ENCODE peak calls at places on chromosomes 12 and 14, in eight cellular contexts. I is left ventricle myocardium inferior, V is right lobe of liver, B is RWPE2, D is left lung, N is fibroblast of lung, E is cardiac muscle cell, Y is transverse colon. M is an unnamed sample.
A peak's percentile ranks its signal among the peaks of the same experiment; 100 is the strongest.

GRCh38 chr14:85619866-85620265 is 89.9 kb downstream of the FLRT2 start:
- DNase-seq in B (no peak), V (no peak), E (no peak), I (no peak), D (no peak), Y (no peak), N (no peak), M (no peak)

GRCh38 chr12:19712041-19712440 is 272.7 kb downstream of the AEBP2 start:
- DNase-seq in Y (no peak), B (no peak), E (no peak), N (peak; percentile 88), I (no peak), V (no peak), D (no peak), M (peak; percentile 74)

GRCh38 chr14:103089386-103090335 is 4.9 kb upstream of the EXOC3L4 start:
- DNase-seq in N (no peak), D (no peak), Y (no peak), V (no peak), I (no peak), B (no peak), E (no peak), M (no peak)

GRCh38 chr14:23105348-23105824 is 597 bp upstream of the CIROP start:
- DNase-seq in I (no peak), E (no peak), D (no peak), V (no peak), N (no peak), B (no peak), Y (no peak), M (no peak)

GRCh38 chr14:103066399-103066798 is 9.1 kb upstream of the CDC42BPB start:
- DNase-seq in Y (no peak), V (no peak), E (no peak), I (no peak), N (no peak), D (no peak), B (no peak), M (no peak)

GRCh38 chr14:101501858-101502615 is 59.3 kb upstream of the DIO3 start:
- DNase-seq in Y (no peak), V (peak; percentile 32), B (peak; percentile 51), I (no peak), E (no peak), D (peak; percentile 17), N (no peak), M (no peak)

GRCh38 chr12:25069221-25069620 is 120.3 kb upstream of the BCAT1 start:
- DNase-seq in V (no peak), N (peak; percentile 10), Y (no peak), I (no peak), E (no peak), D (no peak), B (no peak), M (no peak)

GRCh38 chr14:21840765-21841164 is 167.1 kb upstream of the OR4E1 start:
- DNase-seq in N (no peak), D (no peak), V (no peak), B (no peak), E (no peak), Y (no peak), I (no peak), M (no peak)

GRCh38 chr12:124326899-124327298 is 32.0 kb downstream of the RFLNA start:
- DNase-seq in N (no peak), V (no peak), I (no peak), B (no peak), Y (no peak), E (no peak), D (no peak), M (no peak)

GRCh38 chr12:92331383-92331782 is 185.7 kb upstream of the BTG1 start:
- DNase-seq in N (no peak), D (no peak), B (no peak), V (no peak), E (no peak), I (no peak), Y (no peak), M (no peak)

GRCh38 chr14:47103781-47104180 is 452.2 kb upstream of the RPL10L start:
- DNase-seq in E (no peak), Y (no peak), I (no peak), N (no peak), D (no peak), B (no peak), V (no peak), M (no peak)

GRCh38 chr12:119803391-119803791 is 73.7 kb downstream of the CIT start:
- DNase-seq in N (peak; percentile 77), V (no peak), I (no peak), E (peak; percentile 65), D (peak; percentile 38), B (no peak), Y (no peak), M (peak; percentile 58)

GRCh38 chr12:82473111-82473754 is 114.9 kb downstream of the METTL25 start:
- DNase-seq in B (no peak), E (no peak), N (no peak), I (no peak), V (no peak), D (no peak), Y (no peak), M (no peak)

GRCh38 chr12:124031058-124031457 is 58.0 kb downstream of the ZNF664 start:
- DNase-seq in Y (no peak), E (no peak), I (no peak), D (no peak), N (no peak), V (no peak), B (no peak), M (no peak)

GRCh38 chr12:64404470-64405446 is 566 bp downstream of the XPOT start:
- DNase-seq in Y (peak; percentile 58), I (peak; percentile 40), V (peak; percentile 72), N (peak; percentile 91), B (peak; percentile 70), E (peak; percentile 57), D (peak; percentile 66), M (peak; percentile 94)

GRCh38 chr14:53458368-53458814 is 305.3 kb upstream of the DDHD1 start:
- DNase-seq in E (no peak), Y (no peak), N (peak; percentile 52), V (no peak), B (no peak), D (no peak), I (no peak), M (peak; percentile 53)

GRCh38 chr12:19771858-19772257 is 332.6 kb downstream of the AEBP2 start:
- DNase-seq in N (peak; percentile 11), B (no peak), D (no peak), I (no peak), E (no peak), V (no peak), Y (no peak), M (peak; percentile 46)

GRCh38 chr12:47082963-47083621 is 3.3 kb upstream of the AMIGO2 start:
- DNase-seq in B (no peak), V (no peak), E (no peak), Y (no peak), N (peak; percentile 88), D (no peak), I (no peak), M (peak; percentile 94)

GRCh38 chr12:16090974-16091373 is 179.8 kb downstream of the DERA start:
- DNase-seq in I (no peak), Y (no peak), N (no peak), E (no peak), D (no peak), V (no peak), B (no peak), M (no peak)

GRCh38 chr12:16095531-16096110 is 181.9 kb downstream of the SLC15A5 start:
- DNase-seq in E (no peak), V (no peak), B (no peak), N (no peak), Y (no peak), I (no peak), D (no peak), M (no peak)

GRCh38 chr12:16094437-16094836 is 183.0 kb downstream of the SLC15A5 start:
- DNase-seq in I (no peak), D (no peak), N (no peak), B (no peak), Y (no peak), V (no peak), E (no peak), M (no peak)

GRCh38 chr12:16096273-16096849 is 181.1 kb downstream of the SLC15A5 start:
- DNase-seq in Y (no peak), I (no peak), N (no peak), E (no peak), D (no peak), B (no peak), V (no peak), M (no peak)

GRCh38 chr12:16093825-16094224 is 182.7 kb downstream of the DERA start:
- DNase-seq in V (no peak), I (no peak), Y (no peak), D (no peak), B (no peak), N (no peak), E (no peak), M (no peak)
- H3K4me3 ChIP-seq in V (no peak overlapping the region), I (no peak overlapping the region), Y (no peak overlapping the region), D (no peak overlapping the region), B (no peak overlapping the region), N (no peak overlapping the region), E (no peak overlapping the region), M (no peak overlapping the region)

GRCh38 chr12:88553941-88554658 is 26.2 kb downstream of the KITLG start:
- DNase-seq in Y (no peak), N (peak; percentile 90), E (peak; percentile 23), I (no peak), V (no peak), D (no peak), B (no peak), M (peak; percentile 96)
- TF ChIP-seq CTCF in Y (no peak), N (no peak), E (no peak), I (no peak), V (no peak), D (no peak), B (no peak), M (no peak)

GRCh38 chr14:61662437-61663311 is 32.6 kb upstream of the HIF1A start:
- DNase-seq in E (peak; percentile 28), I (no peak), Y (peak; percentile 41), N (peak; percentile 81), B (no peak), D (peak; percentile 46), V (no peak), M (peak; percentile 76)
- H3K4me3 ChIP-seq in E (no peak overlapping the region), I (no peak overlapping the region), Y (no peak overlapping the region), N (peak overlapping the region; percentile 14), B (no peak overlapping the region), D (no peak overlapping the region), V (no peak overlapping the region), M (no peak overlapping the region)

DNA sequence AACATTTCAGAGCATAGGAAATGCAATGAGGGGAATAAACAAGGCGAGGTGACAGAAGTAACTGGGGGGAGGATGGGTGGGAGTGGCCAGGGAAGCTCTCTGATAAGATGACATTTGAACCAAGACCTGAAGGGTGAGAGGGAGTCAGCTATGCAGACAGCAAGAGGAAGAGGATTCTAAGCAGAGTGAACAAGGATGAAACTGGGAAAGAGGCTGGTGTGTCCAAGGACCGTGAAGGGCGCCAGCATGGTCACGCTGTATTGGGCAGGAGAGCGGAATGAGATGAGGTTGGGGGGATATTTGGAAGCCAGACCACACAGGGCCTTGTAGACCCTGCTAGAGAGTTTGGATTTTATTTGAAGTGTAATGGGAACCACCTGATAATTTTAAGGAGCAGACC is 10.5 kb upstream of the PPP1R1A start:
- DNase-seq in Y (no peak), B (no peak), I (no peak), E (no peak), V (no peak), N (no peak), D (no peak), M (no peak)
- TF ChIP-seq CTCF in Y (no peak), B (no peak), I (no peak), E (no peak), V (no peak), N (no peak), D (no peak), M (no peak)

GRCh38 chr12:132492951-132493350 is 3.0 kb downstream of the FBRSL1 start:
- DNase-seq in E (no peak), D (no peak), I (no peak), B (no peak), Y (no peak), V (no peak), N (no peak), M (no peak)
- H3K4me3 ChIP-seq in E (no peak overlapping the region), D (no peak overlapping the region), I (no peak overlapping the region), B (no peak overlapping the region), Y (peak overlapping the region; percentile 2), V (no peak overlapping the region), N (no peak overlapping the region), M (no peak overlapping the region)

M was measured in fibroblast of villous mesenchyme.